ENCODE peak calls at places on chromosomes 5 and 9, in ten cellular contexts. D is ovary, A is heart right ventricle, B is dorsolateral prefrontal cortex, Q is psoas muscle, L is lung, Z is left ventricle myocardium inferior, Y is lower lobe of right lung, G is coronary artery, F is heart left ventricle. C is an unnamed sample.

GRCh38 chr5:153782589-153783238 is 256.0 kb downstream of the FAM114A2 start:
- DNase-seq in L (no peak), B (no peak), D (no peak), Z (no peak), G (no peak), Q (no peak), F (no peak), A (no peak), Y (no peak), C (no peak)

GRCh38 chr5:157750320-157750719 is 6.8 kb downstream of the LSM11 start:
- DNase-seq in Q (no peak), Z (no peak), D (no peak), F (no peak), L (no peak), A (no peak), B (no peak), G (no peak), Y (no peak), C (no peak)

GRCh38 chr9:73154760-73155159 is 3.1 kb downstream of the ANXA1 start:
- DNase-seq in L (no peak), Q (no peak), Z (no peak), D (no peak), B (no peak), F (no peak), A (no peak), G (no peak), Y (no peak), C (no peak)

GRCh38 chr9:4099961-4100360 is 199.9 kb downstream of the GLIS3 start:
- DNase-seq in F (no peak), Y (no peak), L (no peak), Z (no peak), B (no peak), A (no peak), G (no peak), Q (no peak), D (no peak), C (no peak)

GRCh38 chr5:59845733-59846132 is 47.8 kb downstream of the PDE4D start:
- DNase-seq in B (no peak), G (no peak), Q (no peak), F (no peak), A (no peak), L (no peak), Z (no peak), Y (no peak), D (no peak), C (no peak)

GRCh38 chr5:77491783-77492652 is at the start of gene WDR41:
- DNase-seq in G (peak), A (peak), Q (peak), B (peak), Z (peak), D (peak), Y (peak), L (peak), F (peak), C (peak)

GRCh38 chr5:143200781-143201398 is 202.6 kb downstream of the NR3C1 start:
- DNase-seq in L (no peak), Z (peak), D (no peak), G (no peak), Q (peak), F (peak), A (peak), Y (no peak), B (no peak), C (no peak)

GRCh38 chr5:16554110-16554509 is 62.7 kb downstream of the RETREG1 start:
- DNase-seq in F (no peak), Y (no peak), G (no peak), A (no peak), Q (no peak), D (no peak), Z (no peak), L (no peak), B (no peak), C (no peak)

GRCh38 chr5:56050566-56051292 is 56.0 kb upstream of the IL6ST start:
- DNase-seq in Z (no peak), F (no peak), D (no peak), L (no peak), G (no peak), Y (no peak), B (no peak), A (no peak), Q (no peak), C (no peak)

GRCh38 chr5:125043781-125044391 is 297.4 kb upstream of the ZNF608 start:
- DNase-seq in L (peak), D (peak), B (no peak), Q (peak), A (peak), F (peak), G (no peak), Y (peak), Z (peak), C (no peak)

GRCh38 chr5:73312872-73313510 is 135.6 kb downstream of the FOXD1 start:
- DNase-seq in D (no peak), Z (no peak), F (no peak), B (no peak), L (no peak), Q (no peak), A (no peak), Y (no peak), G (no peak), C (no peak)

GRCh38 chr9:20209421-20210340 is 412.6 kb downstream of the MLLT3 start:
- DNase-seq in D (no peak), B (no peak), A (no peak), Z (no peak), F (no peak), G (no peak), Y (no peak), Q (no peak), L (no peak), C (no peak)

GRCh38 chr9:111752455-111752854 is 42.3 kb downstream of the SHOC1 start:
- DNase-seq in F (no peak), Y (no peak), G (no peak), B (no peak), A (no peak), D (no peak), Z (no peak), Q (no peak), L (no peak), C (no peak)

GRCh38 chr5:145110826-145111225 is 724.3 kb downstream of the PRELID2 start:
- DNase-seq in B (no peak), Z (no peak), F (no peak), A (no peak), G (no peak), D (no peak), Q (no peak), Y (no peak), L (no peak), C (no peak)

GRCh38 chr9:93884808-93885207 is 70.3 kb downstream of the BARX1 start:
- DNase-seq in F (no peak), A (no peak), D (no peak), G (no peak), Y (no peak), B (no peak), L (no peak), Z (no peak), Q (no peak), C (no peak)

GRCh38 chr5:14143843-14144585 is 872 bp downstream of the TRIO start:
- DNase-seq in D (peak), Q (peak), L (peak), Y (peak), Z (peak), A (no peak), B (peak), F (peak), G (peak), C (peak)

GRCh38 chr5:179870403-179870903 is 11.8 kb upstream of the MRNIP start:
- DNase-seq in D (peak), Z (peak), B (peak), Y (peak), L (peak), G (no peak), A (peak), Q (peak), F (peak), C (no peak)

GRCh38 chr9:16267336-16268036 is 603.0 kb downstream of the BNC2 start:
- DNase-seq in F (no peak), Y (no peak), Q (no peak), D (no peak), L (no peak), A (no peak), G (no peak), B (no peak), Z (no peak), C (no peak)

GRCh38 chr9:125812403-125812802 is 65.2 kb downstream of the PBX3 start:
- DNase-seq in F (no peak), Z (no peak), Y (no peak), D (no peak), B (no peak), G (no peak), A (no peak), Q (no peak), L (no peak), C (no peak)

GRCh38 chr5:170917113-170917512 is 55.3 kb downstream of the RANBP17 start:
- DNase-seq in D (no peak), Q (no peak), G (no peak), A (no peak), Z (no peak), B (no peak), F (no peak), L (no peak), Y (no peak), C (no peak)

GRCh38 chr9:38662763-38663593 is 42.6 kb upstream of the ANKRD18A start:
- DNase-seq in A (no peak), Z (no peak), D (no peak), B (peak), G (no peak), F (no peak), Q (no peak), L (no peak), Y (no peak), C (no peak)

GRCh38 chr9:132039284-132039683 is 40.4 kb downstream of the MED27 start:
- DNase-seq in Q (no peak), B (no peak), F (no peak), D (no peak), A (no peak), L (no peak), G (no peak), Y (no peak), Z (no peak), C (no peak)

GRCh38 chr5:78129632-78130031 is 164.9 kb downstream of the AP3B1 start:
- DNase-seq in Y (no peak), L (no peak), Q (no peak), Z (no peak), A (no peak), B (no peak), F (no peak), D (no peak), G (no peak), C (no peak)

GRCh38 chr9:125959980-125960619 is 212.9 kb downstream of the PBX3 start:
- DNase-seq in Z (no peak), D (no peak), G (no peak), F (no peak), Q (no peak), B (no peak), Y (no peak), L (no peak), A (no peak), C (no peak)

GRCh38 chr5:126884269-126884819 is 107.4 kb downstream of the LMNB1 start:
- DNase-seq in F (no peak), Y (no peak), A (no peak), Q (no peak), Z (no peak), D (no peak), L (no peak), G (no peak), B (no peak), C (no peak)

GRCh38 chr9:114588671-114589526 is 1.3 kb downstream of the ATP6V1G1 start:
- DNase-seq in D (no peak), L (no peak), Z (no peak), Y (no peak), Q (no peak), A (no peak), B (no peak), F (no peak), G (no peak), C (no peak)

GRCh38 chr5:24918676-24919075 is 273.9 kb upstream of the CDH10 start:
- DNase-seq in G (no peak), Z (no peak), D (no peak), L (no peak), A (no peak), Q (no peak), Y (no peak), F (no peak), B (no peak), C (no peak)

GRCh38 chr9:13860019-13860418 is 453.9 kb downstream of the NFIB start:
- DNase-seq in Z (no peak), L (no peak), B (no peak), Y (no peak), F (no peak), Q (no peak), G (no peak), A (no peak), D (no peak), C (no peak)

GRCh38 chr9:33223696-33224095 is 16.3 kb upstream of the SPINK4 start:
- DNase-seq in L (no peak), F (no peak), Y (no peak), D (no peak), A (no peak), Q (no peak), B (no peak), Z (no peak), G (no peak), C (no peak)

GRCh38 chr5:20494706-20495105 is 506.7 kb upstream of the CDH18 start:
- DNase-seq in Q (no peak), F (no peak), B (no peak), D (no peak), A (no peak), L (no peak), G (no peak), Y (no peak), Z (no peak), C (no peak)

GRCh38 chr9:114805670-114806551 is at the start of gene TNFSF15:
- DNase-seq in B (no peak), Q (peak), Y (peak), F (no peak), G (no peak), A (no peak), L (peak), Z (no peak), D (no peak), C (peak)

DNA sequence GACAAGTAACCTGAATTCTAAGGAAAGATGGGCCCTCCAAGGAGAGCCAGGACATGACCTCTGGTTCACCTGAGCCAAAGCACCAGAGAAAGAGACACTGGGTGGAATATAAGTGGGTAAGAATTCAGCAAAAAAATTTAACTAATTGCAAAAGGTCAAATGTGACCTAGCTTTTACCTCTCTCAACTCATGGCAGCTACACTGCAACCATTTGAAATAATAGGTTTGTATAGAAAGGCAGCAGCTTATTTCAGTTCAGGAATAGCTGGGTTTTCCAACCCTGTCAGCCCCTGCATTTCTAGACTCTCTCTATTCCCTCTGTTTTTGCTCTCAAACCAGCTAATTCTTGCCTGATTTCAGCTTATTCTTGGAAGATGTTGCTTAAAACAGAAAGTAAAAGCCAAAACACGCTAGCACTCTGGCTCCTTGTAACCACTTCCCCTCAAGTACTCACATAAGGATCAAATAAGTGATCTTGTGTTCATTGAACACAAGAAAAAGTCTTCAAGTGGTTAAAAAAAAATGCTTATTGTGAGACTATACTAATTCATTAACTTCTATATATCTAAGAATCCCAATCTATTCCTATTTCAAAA is 101.1 kb upstream of the NR4A3 start:
- DNase-seq in Y (no peak), Z (no peak), F (no peak), D (no peak), A (no peak), B (no peak), Q (no peak), G (no peak), L (no peak), C (no peak)
- H3K4me3 ChIP-seq in Y (peak), Z (peak), F (no peak), D (no peak), A (no peak), B (peak), Q (peak), G (peak), L (no peak), C (peak)

GRCh38 chr9:34996905-34997279 is 7.3 kb downstream of the DNAJB5 start:
- DNase-seq in B (no peak), A (no peak), Z (no peak), Q (no peak), Y (no peak), D (no peak), G (peak), F (no peak), L (no peak), C (no peak)
- H3K27ac ChIP-seq in B (no peak), A (peak), Z (peak), Q (no peak), Y (no peak), D (no peak), G (no peak), F (peak), L (no peak), C (no peak)

GRCh38 chr9:78609471-78609870 is 312.5 kb downstream of the PSAT1 start:
- DNase-seq in D (no peak), G (no peak), B (no peak), Z (no peak), A (no peak), F (no peak), Q (no peak), Y (no peak), L (no peak), C (no peak)
- TF ChIP-seq CTCF in D (no peak), G (no peak), B (no peak), Z (no peak), A (no peak), F (no peak), Q (no peak), Y (no peak), L (no peak), C (no peak)

DNA sequence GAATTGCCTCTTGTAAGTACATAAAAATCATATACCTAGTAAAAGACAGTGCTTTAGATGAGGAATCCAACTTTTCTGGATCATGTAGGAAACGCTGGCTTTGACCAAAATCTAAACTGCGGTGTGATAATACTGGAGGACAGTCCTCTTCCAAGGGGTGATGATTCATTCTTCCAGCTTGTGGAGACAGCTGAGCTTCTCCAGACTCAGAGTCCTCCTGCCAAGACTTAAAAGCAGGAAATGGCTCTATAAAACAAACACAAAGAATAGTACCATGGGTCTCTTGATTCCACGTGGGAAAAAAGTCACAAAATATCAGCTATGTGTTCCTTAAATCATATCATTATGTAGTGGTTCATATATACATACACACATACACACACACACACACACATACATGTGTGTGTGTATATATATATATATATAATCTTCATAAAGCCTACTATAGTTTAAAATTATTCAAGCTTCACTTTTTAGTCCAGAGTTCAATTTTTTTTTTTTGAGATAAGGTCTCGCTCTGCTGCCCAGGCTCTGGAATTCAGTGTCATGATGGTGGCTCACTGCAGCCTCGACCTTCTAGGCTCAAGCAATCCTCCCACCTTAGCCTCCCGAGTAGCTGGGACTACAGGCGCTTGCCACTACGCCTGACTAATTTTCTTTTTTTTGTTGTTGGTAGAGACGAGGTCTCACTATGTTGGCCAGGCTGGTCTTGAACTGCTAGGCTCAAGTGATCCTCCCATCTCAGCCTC is 65.0 kb downstream of the PKD2L2 start:
- DNase-seq in A (peak), Z (no peak), B (no peak), Y (no peak), F (peak), Q (no peak), L (no peak), D (peak), G (no peak), C (no peak)
- H3K4me3 ChIP-seq in A (no peak), Z (no peak), B (no peak), Y (no peak), F (no peak), Q (no peak), L (no peak), D (no peak), G (no peak), C (no peak)

DNA sequence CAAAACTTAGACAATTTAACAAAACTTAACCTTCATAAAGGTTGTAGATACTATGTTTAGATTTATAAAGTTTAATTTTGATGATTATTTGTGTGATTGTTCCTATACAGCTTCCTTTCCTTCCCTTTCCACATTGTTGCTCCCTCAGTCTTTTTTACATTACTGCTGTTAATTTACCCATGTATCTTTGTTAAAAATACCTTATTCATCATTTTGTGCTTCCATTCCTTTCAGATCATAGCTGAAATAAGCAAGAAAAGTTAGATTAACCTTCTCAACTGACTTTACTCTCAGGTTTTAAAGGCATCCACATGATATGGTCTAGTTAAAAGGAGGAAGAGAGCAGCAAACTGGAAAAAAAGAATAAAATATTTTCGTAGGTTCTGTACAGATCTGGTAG is 2.0 kb downstream of the SMAD5 start:
- DNase-seq in F (no peak), G (no peak), Z (no peak), D (no peak), B (no peak), Q (no peak), A (no peak), L (no peak), Y (no peak), C (no peak)
- H3K27ac ChIP-seq in F (no peak), G (no peak), Z (peak), D (no peak), B (no peak), Q (no peak), A (peak), L (no peak), Y (peak), C (no peak)

GRCh38 chr5:7805379-7805778 is 45.6 kb downstream of the CFAP90 start:
- DNase-seq in Y (no peak), D (no peak), Q (no peak), L (no peak), G (no peak), B (no peak), F (no peak), A (no peak), Z (no peak), C (no peak)
- TF ChIP-seq CTCF in Y (no peak), D (no peak), Q (no peak), L (no peak), G (no peak), B (peak), F (no peak), A (no peak), Z (no peak), C (no peak)

GRCh38 chr5:160772854-160773253 is 79.2 kb downstream of the ATP10B start:
- DNase-seq in B (no peak), D (no peak), L (no peak), Q (no peak), Y (no peak), G (no peak), A (no peak), Z (no peak), F (no peak), C (no peak)

GRCh38 chr5:160769264-160769663 is 82.7 kb downstream of the ATP10B start:
- DNase-seq in F (no peak), Q (no peak), Z (no peak), G (no peak), B (no peak), L (no peak), D (no peak), Y (no peak), A (no peak), C (no peak)

GRCh38 chr5:160770718-160771117 is 81.3 kb downstream of the ATP10B start:
- DNase-seq in Y (no peak), L (no peak), Z (no peak), B (no peak), G (no peak), F (no peak), A (no peak), D (no peak), Q (no peak), C (no peak)

GRCh38 chr5:160767062-160767461 is 84.9 kb downstream of the ATP10B start:
- DNase-seq in A (no peak), G (no peak), F (no peak), B (no peak), Q (no peak), D (no peak), Y (no peak), Z (no peak), L (no peak), C (no peak)
- H3K4me3 ChIP-seq in A (no peak), G (no peak), F (no peak), B (no peak), Q (no peak), D (no peak), Y (no peak), Z (no peak), L (no peak), C (no peak)